ENCODE peak calls at places on chromosomes 7 and 10, in nine cellular contexts. U is GM12865, H is IMR-90, V is T-helper 2 cell, C is heart left ventricle, K is AG09309, N is NCI-H1105 treated with DMSO at 0.1 percent for 48 hours, Y is lower leg skin, J is KBM-7. B is an unnamed sample.

GRCh38 chr7:39525926-39526325 is 40.3 kb upstream of the YAE1 start:
- DNase-seq in V (no peak), U (no peak), K (no peak), H (no peak), C (no peak), Y (no peak), J (no peak), N (no peak), B (no peak)

GRCh38 chr10:58647770-58648169 is 135.1 kb downstream of the BICC1 start:
- DNase-seq in C (no peak), H (peak; percentile 44), Y (no peak), U (no peak), J (no peak), N (no peak), V (no peak), K (no peak), B (no peak)

GRCh38 chr7:99331002-99331401 is 5.3 kb downstream of the ARPC1A start:
- DNase-seq in K (no peak), Y (no peak), J (no peak), U (no peak), H (no peak), N (no peak), V (no peak), C (no peak), B (no peak)

GRCh38 chr7:150476819-150477631 is 26.6 kb downstream of the GIMAP8 start:
- DNase-seq in K (no peak), Y (no peak), H (no peak), U (no peak), V (peak; percentile 28), C (no peak), N (no peak), J (no peak), B (no peak)

GRCh38 chr10:62860946-62861345 is 44.8 kb upstream of the EGR2 start:
- DNase-seq in H (no peak), V (peak; percentile 30), Y (no peak), K (no peak), C (no peak), N (peak; percentile 6), J (peak; percentile 71), U (no peak), B (no peak)

GRCh38 chr7:6268023-6268908 is 4.2 kb downstream of the CYTH3 start:
- DNase-seq in Y (no peak), H (no peak), U (no peak), K (no peak), N (no peak), V (no peak), J (no peak), C (no peak), B (no peak)

GRCh38 chr7:140260338-140260737 is 83.6 kb upstream of the KDM7A start:
- DNase-seq in K (no peak), U (no peak), J (peak; percentile 23), C (no peak), H (no peak), N (no peak), V (no peak), Y (no peak), B (no peak)

GRCh38 chr10:79202188-79203013 is 133.6 kb downstream of the ZMIZ1 start:
- DNase-seq in U (peak; percentile 64), N (no peak), C (no peak), H (peak; percentile 29), V (peak; percentile 44), J (peak; percentile 76), Y (no peak), K (no peak), B (no peak)

GRCh38 chr7:47210283-47210854 is 371.5 kb downstream of the TNS3 start:
- DNase-seq in V (no peak), K (no peak), C (no peak), J (no peak), N (no peak), H (no peak), Y (no peak), U (no peak), B (no peak)

GRCh38 chr7:44142028-44142427 is 896 bp upstream of the MYL7 start:
- DNase-seq in U (no peak), H (no peak), J (no peak), V (no peak), N (no peak), C (no peak), Y (no peak), K (no peak), B (no peak)

GRCh38 chr10:48658243-48658888 is 26.3 kb upstream of the WDFY4 start:
- DNase-seq in K (no peak), H (peak; percentile 58), J (peak; percentile 73), U (peak; percentile 81), Y (peak; percentile 54), N (peak; percentile 16), V (peak; percentile 49), C (peak; percentile 84), B (peak; percentile 11)

GRCh38 chr10:132643709-132644543 is 106.3 kb downstream of the INPP5A start:
- DNase-seq in J (no peak), Y (no peak), N (no peak), H (no peak), K (no peak), V (no peak), U (no peak), C (peak; percentile 50), B (no peak)

GRCh38 chr7:142263598-142264380 is 5.9 kb upstream of the PRSS58 start:
- DNase-seq in J (no peak), U (no peak), N (no peak), C (no peak), V (no peak), H (no peak), Y (no peak), K (no peak), B (no peak)

GRCh38 chr10:19204239-19204917 is 155.8 kb downstream of the MALRD1 start:
- DNase-seq in J (no peak), Y (no peak), K (no peak), N (no peak), C (no peak), U (no peak), V (no peak), H (peak; percentile 17), B (no peak)

GRCh38 chr10:87848998-87849397 is 14.3 kb downstream of the KLLN start:
- DNase-seq in U (no peak), K (no peak), Y (no peak), J (no peak), H (no peak), V (no peak), C (no peak), N (peak; percentile 8), B (no peak)

GRCh38 chr10:119401671-119402395 is 140.7 kb downstream of the RGS10 start:
- DNase-seq in H (peak; percentile 100), U (no peak), C (peak; percentile 75), Y (peak; percentile 79), J (no peak), N (no peak), V (no peak), K (peak; percentile 89), B (no peak)

GRCh38 chr10:64468219-64468618 is 947.0 kb downstream of the REEP3 start:
- DNase-seq in Y (no peak), N (no peak), V (no peak), K (no peak), J (no peak), C (no peak), U (no peak), H (no peak), B (no peak)

GRCh38 chr7:146150153-146150552 is 33.6 kb downstream of the CNTNAP2 start:
- DNase-seq in J (no peak), N (no peak), U (no peak), C (no peak), K (peak; percentile 3), H (no peak), V (no peak), Y (no peak), B (no peak)

B was measured in keratinocyte.